ENCODE peak calls at places on chromosomes 13 and 19, in eight cellular contexts. P is osteocyte, U is tibial artery, J is A549, V is fibroblast of lung, G is A673, I is stomach, D is mammary epithelial cell. N is an unnamed sample.

GRCh38 chr13:40120781-40121180 is 465.3 kb downstream of the COG6 start:
- DNase-seq in P (no peak), U (no peak), J (no peak), V (peak), G (peak), I (no peak), D (no peak), N (no peak)

GRCh38 chr13:99660101-99660500 is 158.8 kb downstream of the TM9SF2 start:
- DNase-seq in P (no peak), U (no peak), J (no peak), V (no peak), G (no peak), I (no peak), D (no peak), N (no peak)

GRCh38 chr13:95296326-95296939 is 4.8 kb downstream of the ABCC4 start:
- DNase-seq in P (no peak), U (no peak), J (peak), V (no peak), G (no peak), I (peak), D (peak), N (no peak)

GRCh38 chr19:29247912-29248311 is 35.0 kb upstream of the UQCRFS1 start:
- DNase-seq in P (no peak), U (no peak), J (no peak), V (no peak), G (peak), I (no peak), D (no peak), N (no peak)

GRCh38 chr19:13441810-13442512 is 64.3 kb downstream of the CACNA1A start:
- DNase-seq in P (no peak), U (no peak), J (no peak), V (peak), G (peak), I (no peak), D (peak), N (no peak)

GRCh38 chr19:28137772-28138171 is 1075.2 kb downstream of the UQCRFS1 start:
- DNase-seq in P (no peak), U (no peak), J (no peak), V (no peak), G (no peak), I (no peak), D (no peak), N (no peak)

GRCh38 chr19:29878973-29879654 is 62.9 kb upstream of the URI1 start:
- DNase-seq in P (no peak), U (peak), J (peak), V (peak), G (peak), I (no peak), D (peak), N (no peak)

GRCh38 chr13:46896346-46897138 is at the start of gene HTR2A:
- DNase-seq in P (no peak), U (peak), J (no peak), V (peak), G (peak), I (peak), D (peak), N (no peak)

GRCh38 chr19:44847144-44848035 is 1.3 kb downstream of the NECTIN2 start:
- DNase-seq in P (peak), U (peak), J (peak), V (peak), G (peak), I (peak), D (peak), N (peak)
- TF ChIP-seq CTCF in P (no peak), U (no peak), J (no peak), V (no peak), G (no peak), I (no peak), D (no peak), N (no peak)

GRCh38 chr13:26095846-26096245 is 44.0 kb upstream of the SHISA2 start:
- DNase-seq in P (no peak), U (no peak), J (no peak), V (no peak), G (no peak), I (no peak), D (no peak), N (no peak)

GRCh38 chr13:26095338-26095737 is 43.5 kb upstream of the SHISA2 start:
- DNase-seq in P (no peak), U (no peak), J (no peak), V (no peak), G (no peak), I (no peak), D (no peak), N (no peak)
- TF ChIP-seq CTCF in P (peak), U (no peak), J (no peak), V (no peak), G (no peak), I (no peak), D (no peak), N (no peak)

DNA sequence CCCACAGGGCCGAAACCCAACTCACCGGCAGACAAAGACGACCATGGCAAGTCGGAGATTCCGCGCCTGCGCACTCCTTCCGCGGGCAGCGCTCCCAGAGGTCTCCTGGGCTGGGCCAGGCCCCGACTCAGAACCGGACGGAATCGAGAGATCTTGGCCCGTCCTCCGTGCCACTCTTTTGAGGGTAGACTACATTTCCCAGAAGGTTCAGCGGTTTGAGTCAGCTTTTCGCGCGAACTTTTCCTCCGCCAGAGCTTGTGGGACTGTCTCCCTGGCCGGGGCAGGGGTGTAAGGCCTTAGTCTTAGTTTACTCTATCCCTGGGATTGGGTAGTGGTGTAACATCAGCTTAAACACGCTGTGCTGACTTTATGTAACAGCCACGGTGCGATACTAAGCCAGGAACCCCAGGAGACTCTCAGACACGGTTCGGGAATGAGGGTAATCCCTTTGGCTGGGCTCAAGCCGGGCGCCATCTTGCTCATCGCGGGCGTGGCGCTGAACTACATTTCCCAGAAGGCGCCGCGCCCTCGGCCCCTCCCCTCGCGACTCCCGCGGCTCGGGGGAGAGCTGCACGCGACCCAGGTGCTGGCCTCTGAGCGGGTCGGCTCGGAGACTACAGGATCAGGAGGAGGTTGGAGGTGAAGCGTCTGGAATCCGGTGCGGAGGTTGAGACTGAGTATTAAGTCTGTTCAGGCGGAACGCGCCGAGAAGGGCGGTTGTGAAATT is at the start of gene ZNF260:
- DNase-seq in P (peak), U (peak), J (peak), V (peak), G (peak), I (peak), D (peak), N (peak)
- TF ChIP-seq CTCF in P (no peak), U (no peak), J (no peak), V (peak), G (no peak), I (no peak), D (no peak), N (no peak)

GRCh38 chr13:45464141-45464686 is 525 bp upstream of the COG3 start:
- DNase-seq in P (no peak), U (no peak), J (no peak), V (no peak), G (no peak), I (no peak), D (no peak), N (no peak)
- TF ChIP-seq CTCF in P (peak), U (no peak), J (no peak), V (no peak), G (no peak), I (no peak), D (no peak), N (no peak)

GRCh38 chr13:33867472-33867871 is 49.5 kb downstream of the RFC3 start:
- DNase-seq in P (no peak), U (no peak), J (no peak), V (no peak), G (no peak), I (no peak), D (no peak), N (no peak)
- TF ChIP-seq CTCF in P (no peak), U (no peak), J (no peak), V (peak), G (peak), I (no peak), D (no peak), N (no peak)

DNA sequence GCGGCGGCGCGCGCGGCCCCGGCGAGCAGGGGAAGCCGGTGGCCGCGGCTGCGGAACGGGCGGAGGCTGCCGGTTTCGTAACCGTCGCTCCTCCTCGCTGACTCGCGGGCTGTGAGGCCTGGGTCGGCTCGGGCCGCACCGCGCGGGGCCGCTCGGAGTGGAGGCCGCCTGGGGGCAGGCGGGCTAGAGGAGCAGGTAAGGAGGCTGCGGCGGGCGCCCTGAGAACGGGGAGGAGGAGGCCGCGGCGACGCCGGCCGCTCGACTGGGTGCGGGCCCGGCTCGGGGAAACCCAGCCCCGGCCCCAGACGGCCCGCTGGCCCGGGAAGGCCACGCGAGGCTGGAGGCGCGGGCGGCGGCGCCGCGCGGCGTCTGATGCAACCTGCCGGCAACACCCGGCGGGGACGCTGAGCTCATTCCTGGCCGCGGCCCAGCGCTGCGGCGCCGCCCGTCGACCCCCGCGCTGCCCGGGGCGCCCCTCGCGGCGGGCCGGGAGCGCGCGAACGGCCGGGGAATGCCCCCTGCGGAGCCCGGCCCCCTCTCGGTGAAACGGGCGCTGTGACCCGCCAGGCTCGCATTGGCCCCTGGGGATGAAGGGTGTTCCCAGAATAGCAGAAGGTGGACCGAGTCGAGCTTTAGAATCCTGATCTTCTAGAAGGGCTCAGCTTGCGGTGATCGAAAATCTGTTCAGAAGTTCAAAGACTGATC is at the start of gene CEBPG:
- DNase-seq in P (peak), U (no peak), J (peak), V (peak), G (peak), I (peak), D (peak), N (no peak)
- TF ChIP-seq CTCF in P (peak), U (no peak), J (peak), V (peak), G (no peak), I (peak), D (no peak), N (no peak)